ENCODE peak calls at places on chromosomes 7 and 10, in ten cellular contexts. L is PC-9, F is fibroblast of mammary gland, R is IMR-90, T is HCT116, V is dorsolateral prefrontal cortex, W is transverse colon, H is kidney epithelial cell, E is fibroblast of the aortic adventitia, I is fibroblast of lung. Q is an unnamed sample.

GRCh38 chr10:130459851-130460490 is 323.8 kb downstream of the GLRX3 start:
- DNase-seq in L (no peak), F (no peak), R (no peak), T (no peak), V (no peak), W (no peak), H (no peak), E (no peak), I (no peak), Q (no peak)

GRCh38 chr7:81447351-81447952 is 322.4 kb downstream of the HGF start:
- DNase-seq in L (peak; percentile 12), F (peak; percentile 79), R (peak; percentile 70), T (peak; percentile 47), V (no peak), W (peak; percentile 16), H (peak; percentile 18), E (peak; percentile 83), I (peak; percentile 65), Q (peak; percentile 83)

GRCh38 chr7:12111461-12112405 is 99.4 kb upstream of the TMEM106B start:
- DNase-seq in L (peak; percentile 50), F (peak; percentile 21), R (no peak), T (no peak), V (peak; percentile 61), W (peak; percentile 28), H (no peak), E (peak; percentile 31), I (peak; percentile 82), Q (peak; percentile 39)

GRCh38 chr10:126459032-126459831 is 71.0 kb upstream of the ADAM12 start:
- DNase-seq in L (peak; percentile 1), F (peak; percentile 99), R (peak; percentile 52), T (no peak), V (no peak), W (no peak), H (no peak), E (peak; percentile 90), I (peak; percentile 91), Q (peak; percentile 91)

GRCh38 chr7:159115601-159116501 is 28.8 kb downstream of the VIPR2 start:
- DNase-seq in L (no peak), F (no peak), R (no peak), T (no peak), V (peak; percentile 16), W (no peak), H (no peak), E (no peak), I (no peak), Q (no peak)

GRCh38 chr10:5698062-5698461 is 13.4 kb downstream of the TASOR2 start:
- DNase-seq in L (no peak), F (no peak), R (no peak), T (no peak), V (no peak), W (no peak), H (no peak), E (no peak), I (no peak), Q (no peak)

GRCh38 chr10:69567920-69568319 is 5.3 kb downstream of the NEUROG3 start:
- DNase-seq in L (peak; percentile 14), F (peak; percentile 53), R (peak; percentile 51), T (no peak), V (no peak), W (peak; percentile 15), H (peak; percentile 4), E (peak; percentile 63), I (peak; percentile 45), Q (peak; percentile 69)

GRCh38 chr7:84665339-84665738 is 470.8 kb upstream of the SEMA3A start:
- DNase-seq in L (no peak), F (no peak), R (no peak), T (no peak), V (no peak), W (no peak), H (no peak), E (no peak), I (no peak), Q (no peak)

GRCh38 chr10:33365314-33365713 is 30.8 kb upstream of the NRP1 start:
- DNase-seq in L (no peak), F (no peak), R (peak; percentile 41), T (no peak), V (no peak), W (no peak), H (no peak), E (no peak), I (peak; percentile 36), Q (no peak)

GRCh38 chr7:3154881-3155494 is 111.3 kb upstream of the CARD11 start:
- DNase-seq in L (peak; percentile 31), F (peak; percentile 47), R (peak; percentile 48), T (peak; percentile 32), V (no peak), W (peak; percentile 31), H (no peak), E (peak; percentile 60), I (peak; percentile 31), Q (peak; percentile 68)

GRCh38 chr7:101626758-101627157 is 2.3 kb downstream of the MYL10 start:
- DNase-seq in L (no peak), F (no peak), R (no peak), T (no peak), V (no peak), W (no peak), H (no peak), E (no peak), I (no peak), Q (no peak)

GRCh38 chr7:101622609-101623178 is 6.4 kb downstream of the MYL10 start:
- DNase-seq in L (no peak), F (no peak), R (no peak), T (no peak), V (no peak), W (no peak), H (no peak), E (no peak), I (peak; percentile 59), Q (no peak)

GRCh38 chr7:101626069-101626671 is 2.9 kb downstream of the MYL10 start:
- DNase-seq in L (no peak), F (no peak), R (no peak), T (no peak), V (no peak), W (no peak), H (no peak), E (no peak), I (no peak), Q (no peak)

GRCh38 chr7:101625076-101625914 is 3.8 kb downstream of the MYL10 start:
- DNase-seq in L (no peak), F (peak; percentile 6), R (peak; percentile 29), T (no peak), V (peak; percentile 37), W (no peak), H (no peak), E (no peak), I (peak; percentile 59), Q (no peak)

GRCh38 chr7:101624246-101625000 is 4.7 kb downstream of the MYL10 start:
- DNase-seq in L (no peak), F (no peak), R (no peak), T (no peak), V (no peak), W (no peak), H (no peak), E (no peak), I (no peak), Q (no peak)
- H3K4me3 ChIP-seq in L (no peak overlapping the region), F (no peak overlapping the region), R (no peak overlapping the region), T (no peak overlapping the region), V (no peak overlapping the region), W (no peak overlapping the region), H (no peak overlapping the region), E (no peak overlapping the region), I (no peak overlapping the region), Q (no peak overlapping the region)

DNA sequence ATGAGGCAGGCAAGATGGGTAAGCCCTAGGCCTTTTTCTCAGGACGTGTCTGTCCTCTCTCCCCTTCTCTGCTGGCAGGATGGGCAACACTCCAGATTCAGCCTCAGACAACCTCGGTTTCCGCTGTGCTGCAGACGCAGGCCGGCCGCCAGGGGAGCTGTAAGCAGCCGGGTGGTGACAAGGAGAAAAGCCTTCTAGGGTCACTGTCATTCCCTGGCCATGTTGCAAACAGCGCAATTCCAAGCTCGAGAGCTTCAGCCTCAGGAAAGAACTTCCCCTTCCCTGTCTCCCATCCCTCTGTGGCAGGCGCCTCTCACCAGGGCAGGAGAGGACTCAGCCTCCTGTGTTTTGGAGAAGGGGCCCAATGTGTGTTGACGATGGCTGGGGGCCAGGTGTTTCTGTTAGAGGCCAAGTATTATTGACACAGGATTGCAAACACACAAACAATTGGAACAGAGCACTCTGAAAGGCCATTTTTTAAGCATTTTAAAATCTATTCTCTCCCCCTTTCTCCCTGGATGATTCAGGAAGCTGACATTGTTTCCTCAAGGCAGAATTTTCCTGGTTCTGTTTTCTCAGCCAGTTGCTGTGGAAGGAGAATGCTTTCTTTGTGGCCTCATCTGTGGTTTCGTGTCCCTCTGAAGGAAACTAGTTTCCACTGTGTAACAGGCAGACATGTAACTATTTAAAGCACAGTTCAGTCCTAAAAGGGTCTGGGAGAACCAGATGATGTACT is 13.1 kb downstream of the PHKG1 start:
- DNase-seq in L (no peak), F (peak; percentile 71), R (peak; percentile 71), T (no peak), V (peak; percentile 81), W (peak; percentile 63), H (no peak), E (peak; percentile 68), I (peak; percentile 73), Q (peak; percentile 79)
- TF ChIP-seq CTCF in L (no peak), F (peak; percentile 68), R (peak; percentile 73), T (no peak), V (peak; percentile 60), W (peak; percentile 51), H (no peak), E (peak; percentile 83), I (peak; percentile 95), Q (peak; percentile 94)

GRCh38 chr10:120458432-120458831 is 1.4 kb downstream of the PLPP4 start:
- DNase-seq in L (no peak), F (no peak), R (no peak), T (no peak), V (no peak), W (no peak), H (no peak), E (no peak), I (no peak), Q (no peak)

GRCh38 chr10:120459185-120459584 is 2.2 kb downstream of the PLPP4 start:
- DNase-seq in L (no peak), F (no peak), R (no peak), T (no peak), V (no peak), W (no peak), H (no peak), E (no peak), I (peak; percentile 32), Q (no peak)

GRCh38 chr10:120456143-120456625 is 843 bp upstream of the PLPP4 start:
- DNase-seq in L (no peak), F (no peak), R (no peak), T (no peak), V (no peak), W (no peak), H (no peak), E (no peak), I (no peak), Q (no peak)

GRCh38 chr10:120456626-120457430 is at the start of gene PLPP4:
- DNase-seq in L (no peak), F (no peak), R (no peak), T (no peak), V (no peak), W (no peak), H (no peak), E (peak; percentile 30), I (peak; percentile 58), Q (peak; percentile 39)

GRCh38 chr10:120457431-120458172 is 575 bp downstream of the PLPP4 start:
- DNase-seq in L (no peak), F (no peak), R (no peak), T (no peak), V (no peak), W (no peak), H (no peak), E (no peak), I (peak; percentile 18), Q (no peak)
- H3K4me3 ChIP-seq in L (no peak overlapping the region), F (no peak overlapping the region), R (no peak overlapping the region), T (no peak overlapping the region), V (peak overlapping the region; percentile 72), W (peak overlapping the region; percentile 3), H (peak overlapping the region; percentile 76), E (peak overlapping the region; percentile 74), I (no peak overlapping the region), Q (peak overlapping the region; percentile 46)

GRCh38 chr7:83366629-83367028 is 203.9 kb upstream of the PCLO start:
- DNase-seq in L (no peak), F (no peak), R (no peak), T (no peak), V (no peak), W (no peak), H (no peak), E (no peak), I (no peak), Q (no peak)
- TF ChIP-seq CTCF in L (peak; percentile 52), F (no peak), R (no peak), T (peak; percentile 17), V (peak; percentile 23), W (no peak), H (no peak), E (no peak), I (no peak), Q (no peak)